ENCODE peak calls at places on chromosomes 2 and 18, in five cellular contexts. L, I, J, A and F are unnamed samples.
A peak's percentile ranks its signal among the peaks of the same experiment; 100 is the strongest.

GRCh38 chr2:65431417-65432226 is 777 bp downstream of the SPRED2 start:
- DNase-seq in I (peak; percentile 12), L (peak; percentile 78), A (peak; percentile 72), J (no peak), F (peak; percentile 68)

GRCh38 chr18:32439802-32440201 is 30.9 kb downstream of the GAREM1 start:
- DNase-seq in I (no peak), A (no peak), J (peak; percentile 20), L (no peak), F (no peak)

GRCh38 chr2:204437815-204438766 is 107.2 kb upstream of the PARD3B start:
- DNase-seq in L (no peak), J (no peak), I (no peak), A (no peak), F (no peak)

GRCh38 chr2:177753682-177754475 is 318.7 kb downstream of the PDE11A start:
- DNase-seq in L (no peak), A (peak; percentile 37), I (no peak), J (no peak), F (peak; percentile 76)

GRCh38 chr18:55455938-55456337 is 132.1 kb downstream of the TCF4 start:
- DNase-seq in L (no peak), J (no peak), I (no peak), A (no peak), F (peak; percentile 36)

GRCh38 chr2:128685841-128686497 is 367.3 kb upstream of the HS6ST1 start:
- DNase-seq in I (no peak), A (no peak), J (peak; percentile 3), L (no peak), F (peak; percentile 40)

GRCh38 chr2:33395660-33396249 is 80.7 kb upstream of the RASGRP3 start:
- DNase-seq in J (peak; percentile 24), I (peak; percentile 10), A (peak; percentile 36), L (peak; percentile 69), F (peak; percentile 69)

GRCh38 chr2:68434981-68435380 is 32.1 kb downstream of the FBXO48 start:
- DNase-seq in J (peak; percentile 28), I (no peak), L (no peak), A (no peak), F (no peak)

GRCh38 chr2:136658201-136658600 is 107.1 kb upstream of the THSD7B start:
- DNase-seq in L (no peak), J (no peak), I (no peak), A (no peak), F (no peak)

GRCh38 chr18:8468911-8469310 is 140.3 kb upstream of the RAB12 start:
- DNase-seq in A (no peak), J (no peak), L (no peak), I (no peak), F (peak; percentile 38)

GRCh38 chr2:240250985-240251847 is 110.8 kb upstream of the OTOS start:
- DNase-seq in I (no peak), A (no peak), J (no peak), L (peak; percentile 51), F (peak; percentile 92)

GRCh38 chr2:231933916-231934401 is 7.8 kb upstream of the NPPC start:
- DNase-seq in J (no peak), L (no peak), I (no peak), A (no peak), F (peak; percentile 100)

GRCh38 chr18:80022613-80023012 is 11.6 kb upstream of the RBFA start:
- DNase-seq in J (no peak), L (no peak), A (peak; percentile 54), I (no peak), F (no peak)

GRCh38 chr2:221572821-221573429 is 821 bp upstream of the EPHA4 start:
- DNase-seq in A (no peak), I (no peak), J (no peak), L (no peak), F (no peak)

GRCh38 chr2:85383850-85384249 is 26.3 kb downstream of the CAPG start:
- DNase-seq in I (no peak), L (no peak), J (no peak), A (no peak), F (no peak)

GRCh38 chr2:238023608-238024007 is 37.2 kb upstream of the SCLY start:
- DNase-seq in L (no peak), A (no peak), I (no peak), J (no peak), F (no peak)

GRCh38 chr2:109287413-109287812 is 158.4 kb downstream of the SH3RF3 start:
- DNase-seq in A (no peak), I (no peak), J (no peak), L (no peak), F (no peak)

GRCh38 chr18:61894751-61895524 is 2.1 kb upstream of the RNF152 start:
- DNase-seq in A (peak; percentile 8), L (peak; percentile 61), J (no peak), I (no peak), F (no peak)

GRCh38 chr2:117938611-117939010 is 75.3 kb downstream of the CCDC93 start:
- DNase-seq in A (no peak), L (no peak), J (no peak), I (no peak), F (no peak)

GRCh38 chr2:38416296-38417036 is 39.4 kb upstream of the ATL2 start:
- DNase-seq in I (no peak), L (no peak), A (no peak), J (no peak), F (no peak)